ENCODE peak calls at places on chromosomes 16 and 17, in ten cellular contexts. B, D, I, S, R, U, W, J, P and E are unnamed samples.
A peak's percentile ranks its signal among the peaks of the same experiment; 100 is the strongest.

GRCh38 chr16:88306411-88306810 is 76.3 kb upstream of the ZNF469 start:
- DNase-seq in B (no peak), D (no peak), I (no peak), S (peak; percentile 21), R (no peak), U (no peak), W (no peak), J (no peak), P (no peak), E (no peak)

GRCh38 chr16:29662729-29663019 is 373 bp upstream of the SPN start:
- DNase-seq in B (no peak), D (no peak), I (no peak), S (no peak), R (peak; percentile 63), U (no peak), W (peak; percentile 28), J (no peak), P (peak; percentile 41), E (no peak)

GRCh38 chr17:69581061-69581955 is 166.8 kb downstream of the MAP2K6 start:
- DNase-seq in B (no peak), D (no peak), I (no peak), S (no peak), R (peak; percentile 40), U (no peak), W (no peak), J (no peak), P (no peak), E (no peak)

GRCh38 chr17:82930924-82931695 is 91.3 kb upstream of the ZNF750 start:
- DNase-seq in B (peak; percentile 68), D (no peak), I (no peak), S (no peak), R (no peak), U (no peak), W (no peak), J (no peak), P (no peak), E (peak; percentile 10)

GRCh38 chr16:86325360-86325759 is 185.0 kb upstream of the FOXF1 start:
- DNase-seq in B (no peak), D (no peak), I (no peak), S (no peak), R (no peak), U (no peak), W (no peak), J (no peak), P (no peak), E (no peak)

GRCh38 chr17:63378411-63379076 is 67.6 kb downstream of the CYB561 start:
- DNase-seq in B (no peak), D (no peak), I (no peak), S (no peak), R (no peak), U (no peak), W (no peak), J (no peak), P (no peak), E (no peak)

GRCh38 chr17:58786586-58787295 is 31.1 kb downstream of the PPM1E start:
- DNase-seq in B (no peak), D (no peak), I (peak; percentile 70), S (peak; percentile 86), R (no peak), U (no peak), W (no peak), J (peak; percentile 85), P (no peak), E (no peak)

GRCh38 chr16:20911361-20911760 is 10.8 kb downstream of the LYRM1 start:
- DNase-seq in B (no peak), D (no peak), I (peak; percentile 65), S (peak; percentile 84), R (no peak), U (no peak), W (no peak), J (peak; percentile 38), P (no peak), E (no peak)

GRCh38 chr16:11016993-11017392 is 72.6 kb downstream of the CLEC16A start:
- DNase-seq in B (no peak), D (no peak), I (peak; percentile 82), S (peak; percentile 74), R (peak; percentile 63), U (no peak), W (no peak), J (peak; percentile 49), P (peak; percentile 39), E (peak; percentile 33)

GRCh38 chr17:81734405-81735055 is 22.4 kb downstream of the SLC25A10 start:
- DNase-seq in B (no peak), D (no peak), I (no peak), S (no peak), R (no peak), U (no peak), W (no peak), J (no peak), P (no peak), E (no peak)

GRCh38 chr17:60630352-60630751 is 30.4 kb downstream of the PPM1D start:
- DNase-seq in B (no peak), D (no peak), I (no peak), S (no peak), R (no peak), U (no peak), W (no peak), J (no peak), P (no peak), E (no peak)

GRCh38 chr16:87765473-87765775 is 362 bp downstream of the KLHDC4 start:
- DNase-seq in B (no peak), D (peak; percentile 56), I (no peak), S (peak; percentile 42), R (peak; percentile 38), U (peak; percentile 33), W (peak; percentile 40), J (no peak), P (peak; percentile 48), E (no peak)

GRCh38 chr16:57667526-57668258 is 414 bp upstream of the ADGRG3 start:
- DNase-seq in B (no peak), D (peak; percentile 78), I (peak; percentile 48), S (peak; percentile 73), R (no peak), U (no peak), W (no peak), J (no peak), P (no peak), E (no peak)

GRCh38 chr16:86355538-86355937 is 154.8 kb upstream of the FOXF1 start:
- DNase-seq in B (no peak), D (no peak), I (peak; percentile 93), S (peak; percentile 99), R (no peak), U (no peak), W (no peak), J (peak; percentile 93), P (no peak), E (no peak)

GRCh38 chr17:29557085-29557697 is 9.6 kb downstream of the ABHD15 start:
- DNase-seq in B (no peak), D (no peak), I (peak; percentile 80), S (peak; percentile 19), R (no peak), U (no peak), W (no peak), J (no peak), P (no peak), E (no peak)

GRCh38 chr16:72475688-72476087 is 303.7 kb upstream of the PMFBP1 start:
- DNase-seq in B (no peak), D (no peak), I (no peak), S (no peak), R (no peak), U (no peak), W (no peak), J (no peak), P (no peak), E (no peak)

GRCh38 chr16:2966043-2966802 is 2.1 kb downstream of the KREMEN2 start:
- DNase-seq in B (no peak), D (no peak), I (no peak), S (no peak), R (no peak), U (no peak), W (no peak), J (no peak), P (no peak), E (no peak)

GRCh38 chr16:22386976-22387375 is 12.6 kb upstream of the CDR2 start:
- DNase-seq in B (no peak), D (no peak), I (peak; percentile 90), S (peak; percentile 75), R (no peak), U (no peak), W (no peak), J (peak; percentile 94), P (no peak), E (no peak)

GRCh38 chr16:1071561-1072225 is 854 bp upstream of the SSTR5 start:
- DNase-seq in B (no peak), D (no peak), I (no peak), S (no peak), R (no peak), U (no peak), W (no peak), J (no peak), P (no peak), E (no peak)

GRCh38 chr16:53529529-53529928 is 26.5 kb upstream of the AKTIP start:
- DNase-seq in B (no peak), D (no peak), I (no peak), S (no peak), R (no peak), U (no peak), W (no peak), J (no peak), P (no peak), E (no peak)

GRCh38 chr17:83149761-83150251 is 70.4 kb downstream of the METRNL start:
- DNase-seq in B (no peak), D (no peak), I (peak; percentile 29), S (peak; percentile 40), R (no peak), U (no peak), W (no peak), J (peak; percentile 40), P (no peak), E (no peak)

GRCh38 chr17:1182831-1183578 is 3.2 kb upstream of the ABR start:
- DNase-seq in B (no peak), D (no peak), I (no peak), S (no peak), R (no peak), U (no peak), W (no peak), J (no peak), P (no peak), E (no peak)

GRCh38 chr16:10100829-10101228 is 81.4 kb downstream of the GRIN2A start:
- DNase-seq in B (peak; percentile 45), D (no peak), I (no peak), S (no peak), R (no peak), U (no peak), W (no peak), J (no peak), P (no peak), E (no peak)

GRCh38 chr16:24141917-24142316 is 114.2 kb upstream of the CACNG3 start:
- DNase-seq in B (no peak), D (no peak), I (no peak), S (no peak), R (no peak), U (no peak), W (no peak), J (no peak), P (no peak), E (no peak)

GRCh38 chr16:79372504-79373184 is 227.9 kb downstream of the MAF start:
- DNase-seq in B (no peak), D (no peak), I (peak; percentile 2), S (peak; percentile 0), R (peak; percentile 33), U (no peak), W (no peak), J (peak; percentile 64), P (no peak), E (no peak)

GRCh38 chr16:27402964-27403600 is 1.1 kb downstream of the IL21R start:
- DNase-seq in B (peak; percentile 36), D (no peak), I (peak; percentile 35), S (no peak), R (peak; percentile 52), U (no peak), W (no peak), J (no peak), P (no peak), E (no peak)

GRCh38 chr16:17204248-17205043 is 266.3 kb downstream of the XYLT1 start:
- DNase-seq in B (no peak), D (no peak), I (no peak), S (no peak), R (no peak), U (no peak), W (no peak), J (no peak), P (no peak), E (no peak)

GRCh38 chr16:85917012-85917411 is 18.1 kb downstream of the IRF8 start:
- DNase-seq in B (no peak), D (no peak), I (no peak), S (no peak), R (no peak), U (no peak), W (no peak), J (no peak), P (no peak), E (no peak)